ENCODE peak calls at places on chromosome 9, in nine cellular contexts. U is HCT116, I is ovary, C is IMR-90, H is gastrocnemius medialis, F is A549, K is tibial nerve, A is body of pancreas, P is spleen. N is an unnamed sample.

GRCh38 chr9:79929285-79929684 is 357.5 kb downstream of the TLE4 start:
- DNase-seq in U (no peak), I (no peak), C (no peak), H (no peak), F (no peak), K (no peak), A (no peak), P (no peak), N (no peak)

GRCh38 chr9:3980771-3981170 is 319.1 kb downstream of the GLIS3 start:
- DNase-seq in U (no peak), I (peak; percentile 35), C (peak; percentile 66), H (no peak), F (no peak), K (no peak), A (no peak), P (no peak), N (peak; percentile 55)

GRCh38 chr9:76180541-76180940 is 213.7 kb downstream of the RFK start:
- DNase-seq in U (peak; percentile 2), I (no peak), C (peak; percentile 69), H (no peak), F (peak; percentile 78), K (no peak), A (no peak), P (no peak), N (no peak)

GRCh38 chr9:124122813-124123462 is 111.4 kb downstream of the LHX2 start:
- DNase-seq in U (no peak), I (no peak), C (peak; percentile 43), H (no peak), F (no peak), K (no peak), A (no peak), P (no peak), N (no peak)

GRCh38 chr9:98006127-98006796 is 23.1 kb downstream of the ANP32B start:
- DNase-seq in U (no peak), I (no peak), C (peak; percentile 69), H (no peak), F (no peak), K (no peak), A (no peak), P (no peak), N (no peak)

GRCh38 chr9:85702191-85702590 is 39.6 kb downstream of the AGTPBP1 start:
- DNase-seq in U (no peak), I (no peak), C (no peak), H (no peak), F (no peak), K (no peak), A (no peak), P (no peak), N (no peak)

GRCh38 chr9:33117306-33117705 is 40.8 kb upstream of the SMU1 start:
- DNase-seq in U (no peak), I (peak; percentile 2), C (no peak), H (no peak), F (no peak), K (no peak), A (no peak), P (no peak), N (no peak)

GRCh38 chr9:87494970-87495471 is 2.6 kb upstream of the DAPK1 start:
- DNase-seq in U (no peak), I (no peak), C (no peak), H (peak; percentile 32), F (no peak), K (no peak), A (no peak), P (no peak), N (no peak)

GRCh38 chr9:12272471-12273072 is 420.6 kb upstream of the TYRP1 start:
- DNase-seq in U (no peak), I (no peak), C (no peak), H (no peak), F (no peak), K (no peak), A (no peak), P (no peak), N (no peak)

GRCh38 chr9:69172895-69173294 is 1.2 kb upstream of the TJP2 start:
- DNase-seq in U (no peak), I (no peak), C (no peak), H (no peak), F (no peak), K (no peak), A (no peak), P (no peak), N (no peak)

GRCh38 chr9:136525841-136526499 is 19.9 kb downstream of the NOTCH1 start:
- DNase-seq in U (no peak), I (no peak), C (no peak), H (no peak), F (peak; percentile 47), K (no peak), A (peak; percentile 50), P (no peak), N (no peak)

GRCh38 chr9:116380496-116380995 is 227.0 kb downstream of the PAPPA start:
- DNase-seq in U (no peak), I (no peak), C (no peak), H (no peak), F (no peak), K (no peak), A (no peak), P (no peak), N (no peak)

GRCh38 chr9:81002242-81002641 is 687.1 kb downstream of the TLE1 start:
- DNase-seq in U (peak; percentile 48), I (no peak), C (no peak), H (no peak), F (no peak), K (no peak), A (no peak), P (no peak), N (no peak)

GRCh38 chr9:134643306-134643705 is 1.7 kb downstream of the COL5A1 start:
- DNase-seq in U (no peak), I (peak; percentile 58), C (peak; percentile 45), H (no peak), F (no peak), K (no peak), A (no peak), P (no peak), N (peak; percentile 62)

GRCh38 chr9:486156-486555 is 271.5 kb downstream of the DOCK8 start:
- DNase-seq in U (no peak), I (no peak), C (no peak), H (no peak), F (peak; percentile 68), K (no peak), A (no peak), P (no peak), N (no peak)

GRCh38 chr9:88969646-88970373 is 21.5 kb upstream of the S1PR3 start:
- DNase-seq in U (no peak), I (no peak), C (no peak), H (no peak), F (no peak), K (no peak), A (no peak), P (no peak), N (no peak)

GRCh38 chr9:132673355-132673754 is 3.1 kb downstream of the GTF3C4 start:
- DNase-seq in U (no peak), I (no peak), C (peak; percentile 43), H (no peak), F (peak; percentile 70), K (no peak), A (no peak), P (no peak), N (no peak)

GRCh38 chr9:114677418-114677817 is 4.6 kb downstream of the TEX48 start:
- DNase-seq in U (peak; percentile 61), I (no peak), C (peak; percentile 100), H (no peak), F (peak; percentile 95), K (no peak), A (no peak), P (no peak), N (no peak)

GRCh38 chr9:90014421-90014820 is 409.6 kb downstream of the GADD45G start:
- DNase-seq in U (no peak), I (no peak), C (no peak), H (no peak), F (no peak), K (no peak), A (no peak), P (no peak), N (no peak)

GRCh38 chr9:81771606-81772005 is 82.3 kb upstream of the TLE1 start:
- DNase-seq in U (no peak), I (no peak), C (peak; percentile 78), H (no peak), F (no peak), K (no peak), A (no peak), P (no peak), N (no peak)

GRCh38 chr9:128099932-128100491 is 27.5 kb downstream of the PTGES2 start:
- DNase-seq in U (no peak), I (peak; percentile 52), C (no peak), H (no peak), F (no peak), K (no peak), A (peak; percentile 31), P (peak; percentile 70), N (no peak)
- H3K4me3 ChIP-seq in U (no peak overlapping the region), I (peak overlapping the region; percentile 49), C (peak overlapping the region; percentile 47), H (peak overlapping the region; percentile 72), F (no peak overlapping the region), K (no peak overlapping the region), A (peak overlapping the region; percentile 35), P (peak overlapping the region; percentile 41), N (peak overlapping the region; percentile 45)

DNA sequence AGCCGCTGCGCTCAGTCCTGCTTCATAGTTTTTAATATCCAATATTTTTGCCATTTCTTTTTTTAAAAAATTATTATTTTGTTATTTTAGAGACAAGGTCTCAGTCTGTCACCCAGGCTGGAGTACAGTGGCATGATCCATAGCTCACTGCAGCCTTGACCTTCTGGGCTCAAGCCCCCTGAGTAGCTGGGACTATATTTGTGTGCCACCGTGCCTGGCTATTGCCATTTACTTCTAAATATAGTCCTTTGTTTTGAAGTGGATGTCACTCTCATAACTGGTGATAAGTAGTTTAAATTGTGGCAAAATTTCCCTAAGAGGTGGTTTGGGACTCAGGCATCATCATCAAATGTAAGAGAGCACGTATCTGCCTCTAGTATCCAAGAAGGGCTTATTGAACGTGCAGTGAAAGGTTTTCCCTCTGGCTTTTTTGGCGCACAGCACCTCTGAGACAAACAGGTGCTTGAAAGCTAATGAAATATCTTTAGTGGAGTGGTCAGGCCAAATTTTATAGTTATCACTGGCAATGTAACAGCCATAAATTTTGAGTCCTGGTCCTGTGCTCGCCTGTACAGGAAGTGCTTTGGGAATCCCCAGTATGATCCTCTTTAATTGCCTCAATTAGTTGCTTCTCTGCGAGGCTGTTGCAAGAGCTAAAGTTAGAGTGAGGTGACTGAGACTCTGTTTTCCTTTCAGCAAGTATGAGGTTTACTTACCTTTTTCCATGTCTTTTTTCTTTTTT is 14.8 kb downstream of the STXBP1 start:
- DNase-seq in U (no peak), I (no peak), C (no peak), H (no peak), F (no peak), K (no peak), A (no peak), P (no peak), N (no peak)
- H3K27ac ChIP-seq in U (no peak overlapping the region), I (no peak overlapping the region), C (no peak overlapping the region), H (no peak overlapping the region), F (no peak overlapping the region), K (no peak overlapping the region), A (no peak overlapping the region), P (no peak overlapping the region), N (no peak overlapping the region)

GRCh38 chr9:129835128-129835859 is at the start of the genes C9orf78 and USP20:
- DNase-seq in U (peak; percentile 88), I (peak; percentile 97), C (peak; percentile 91), H (peak; percentile 92), F (peak; percentile 95), K (peak; percentile 91), A (peak; percentile 98), P (peak; percentile 98), N (peak; percentile 94)
- TF ChIP-seq POLR2A in U (peak; percentile 84), I (peak; percentile 89), C (peak; percentile 95), H (peak; percentile 91), F (peak; percentile 91), K (peak; percentile 78), A (peak; percentile 96), P (peak; percentile 81), N (peak; percentile 85)

GRCh38 chr9:92146610-92147009 is 31.4 kb upstream of the SPTLC1 start:
- DNase-seq in U (no peak), I (peak; percentile 39), C (peak; percentile 31), H (no peak), F (peak; percentile 15), K (no peak), A (no peak), P (no peak), N (peak; percentile 43)
- H3K4me3 ChIP-seq in U (peak overlapping the region; percentile 53), I (no peak overlapping the region), C (no peak overlapping the region), H (no peak overlapping the region), F (no peak overlapping the region), K (no peak overlapping the region), A (no peak overlapping the region), P (no peak overlapping the region), N (no peak overlapping the region)

N was measured in uterus.